ENCODE peak calls at places on chromosomes 4 and X, in six cellular contexts. One of them, this sample, is unnamed.
A peak's percentile ranks its signal among the peaks of the same experiment; 100 is the strongest.

GRCh38 chr4:102299708-102300107 is 45.6 kb downstream of the SLC39A8 start:
- DNase-seq in CD4-positive, CD25-positive, alpha-beta regulatory T cell: peak; percentile 2
- DNase-seq in T-helper 2 cell: peak; percentile 61
- DNase-seq in GM20000: peak; percentile 48
- DNase-seq in psoas muscle: no peak
- DNase-seq in ovary: peak; percentile 34
- DNase-seq in this sample: peak; percentile 2

GRCh38 chr4:94419956-94420355 is 31.8 kb upstream of the PDLIM5 start:
- DNase-seq in psoas muscle: no peak
- DNase-seq in T-helper 2 cell: no peak
- DNase-seq in GM20000: no peak
- DNase-seq in CD4-positive, CD25-positive, alpha-beta regulatory T cell: no peak
- DNase-seq in ovary: no peak
- DNase-seq in this sample: no peak

GRCh38 chr4:56330691-56331090 is 56.6 kb downstream of the AASDH start:
- DNase-seq in ovary: no peak
- DNase-seq in CD4-positive, CD25-positive, alpha-beta regulatory T cell: no peak
- DNase-seq in psoas muscle: no peak
- DNase-seq in GM20000: no peak
- DNase-seq in T-helper 2 cell: no peak
- DNase-seq in this sample: no peak

GRCh38 chrX:109967151-109967550 is 35.8 kb upstream of the TMEM164 start:
- DNase-seq in GM20000: no peak
- DNase-seq in ovary: no peak
- DNase-seq in CD4-positive, CD25-positive, alpha-beta regulatory T cell: no peak
- DNase-seq in psoas muscle: no peak
- DNase-seq in T-helper 2 cell: no peak
- DNase-seq in this sample: no peak

GRCh38 chrX:121221321-121221977 is 174.0 kb downstream of the GLUD2 start:
- DNase-seq in CD4-positive, CD25-positive, alpha-beta regulatory T cell: no peak
- DNase-seq in T-helper 2 cell: no peak
- DNase-seq in ovary: no peak
- DNase-seq in GM20000: no peak
- DNase-seq in psoas muscle: no peak
- DNase-seq in this sample: no peak

GRCh38 chr4:1683371-1683902 is 676 bp downstream of the FAM53A start:
- DNase-seq in T-helper 2 cell: peak; percentile 24
- DNase-seq in CD4-positive, CD25-positive, alpha-beta regulatory T cell: no peak
- DNase-seq in GM20000: no peak
- DNase-seq in ovary: peak; percentile 67
- DNase-seq in psoas muscle: peak; percentile 72
- DNase-seq in this sample: no peak

GRCh38 chr4:173448919-173449641 is 50.2 kb upstream of the SCRG1 start:
- DNase-seq in CD4-positive, CD25-positive, alpha-beta regulatory T cell: no peak
- DNase-seq in GM20000: peak; percentile 22
- DNase-seq in T-helper 2 cell: no peak
- DNase-seq in psoas muscle: no peak
- DNase-seq in ovary: no peak
- DNase-seq in this sample: no peak

GRCh38 chr4:75289843-75290616 is 224.2 kb downstream of the RCHY1 start:
- DNase-seq in GM20000: peak; percentile 27
- DNase-seq in T-helper 2 cell: no peak
- DNase-seq in CD4-positive, CD25-positive, alpha-beta regulatory T cell: no peak
- DNase-seq in ovary: no peak
- DNase-seq in psoas muscle: no peak
- DNase-seq in this sample: no peak

GRCh38 chr4:129603241-129603931 is 507.4 kb downstream of the C4orf33 start:
- DNase-seq in CD4-positive, CD25-positive, alpha-beta regulatory T cell: no peak
- DNase-seq in ovary: no peak
- DNase-seq in psoas muscle: no peak
- DNase-seq in GM20000: no peak
- DNase-seq in T-helper 2 cell: no peak
- DNase-seq in this sample: no peak

GRCh38 chr4:74975082-74975481 is 42.2 kb downstream of the PARM1 start:
- DNase-seq in CD4-positive, CD25-positive, alpha-beta regulatory T cell: no peak
- DNase-seq in psoas muscle: no peak
- DNase-seq in ovary: no peak
- DNase-seq in T-helper 2 cell: no peak
- DNase-seq in GM20000: no peak
- DNase-seq in this sample: no peak

GRCh38 chr4:152479428-152480026 is 56.4 kb downstream of the FBXW7 start:
- DNase-seq in GM20000: no peak
- DNase-seq in CD4-positive, CD25-positive, alpha-beta regulatory T cell: no peak
- DNase-seq in ovary: no peak
- DNase-seq in T-helper 2 cell: no peak
- DNase-seq in psoas muscle: no peak
- DNase-seq in this sample: no peak

GRCh38 chr4:176150283-176150682 is 45.1 kb downstream of the SPATA4 start:
- DNase-seq in psoas muscle: no peak
- DNase-seq in ovary: no peak
- DNase-seq in GM20000: peak; percentile 4
- DNase-seq in T-helper 2 cell: peak; percentile 5
- DNase-seq in CD4-positive, CD25-positive, alpha-beta regulatory T cell: no peak
- DNase-seq in this sample: no peak

GRCh38 chr4:70575964-70576363 is 16.1 kb upstream of the AMBN start:
- DNase-seq in psoas muscle: no peak
- DNase-seq in ovary: no peak
- DNase-seq in CD4-positive, CD25-positive, alpha-beta regulatory T cell: no peak
- DNase-seq in T-helper 2 cell: no peak
- DNase-seq in GM20000: no peak
- DNase-seq in this sample: no peak

GRCh38 chrX:154457491-154458115 is 478 bp upstream of the PLXNA3 start:
- DNase-seq in GM20000: peak; percentile 91
- DNase-seq in ovary: no peak
- DNase-seq in CD4-positive, CD25-positive, alpha-beta regulatory T cell: peak; percentile 71
- DNase-seq in T-helper 2 cell: peak; percentile 83
- DNase-seq in psoas muscle: no peak
- DNase-seq in this sample: no peak

GRCh38 chr4:117676153-117676552 is 358.1 kb upstream of the NDST3 start:
- DNase-seq in CD4-positive, CD25-positive, alpha-beta regulatory T cell: no peak
- DNase-seq in psoas muscle: no peak
- DNase-seq in GM20000: no peak
- DNase-seq in ovary: no peak
- DNase-seq in T-helper 2 cell: no peak
- DNase-seq in this sample: no peak

GRCh38 chrX:37347420-37347819 is 1.7 kb upstream of the PRRG1 start:
- DNase-seq in ovary: no peak
- DNase-seq in CD4-positive, CD25-positive, alpha-beta regulatory T cell: no peak
- DNase-seq in T-helper 2 cell: no peak
- DNase-seq in psoas muscle: no peak
- DNase-seq in GM20000: no peak
- DNase-seq in this sample: no peak